ENCODE peak calls at places on chromosomes 5 and 9, in eight cellular contexts. F is heart left ventricle; O is effector memory CD4-positive, alpha-beta T cell; Y is aorta; S is hepatocyte; H is OCI-LY7; D is endodermal cell; M is left ventricle myocardium inferior. X is an unnamed sample.
A peak's percentile ranks its signal among the peaks of the same experiment; 100 is the strongest.

GRCh38 chr9:128689293-128689770 is 310 bp downstream of the SET start:
- DNase-seq in F (peak; percentile 71), O (peak; percentile 53), Y (peak; percentile 76), S (no peak), H (no peak), D (peak; percentile 81), M (peak; percentile 67), X (peak; percentile 65)

GRCh38 chr5:171484460-171484899 is 65.0 kb downstream of the FGF18 start:
- DNase-seq in F (no peak), O (peak; percentile 17), Y (no peak), S (no peak), H (peak; percentile 29), D (peak; percentile 81), M (no peak), X (no peak)

GRCh38 chr5:159965031-159965837 is 43.7 kb upstream of the TTC1 start:
- DNase-seq in F (peak; percentile 65), O (no peak), Y (peak; percentile 78), S (peak; percentile 76), H (peak; percentile 42), D (peak; percentile 90), M (peak; percentile 50), X (peak; percentile 31)

GRCh38 chr5:171310816-171311697 is 2.0 kb downstream of the TLX3 start:
- DNase-seq in F (no peak), O (no peak), Y (no peak), S (peak; percentile 45), H (no peak), D (peak; percentile 82), M (no peak), X (no peak)

GRCh38 chr9:127835930-127836586 is 18.4 kb downstream of the ENG start:
- DNase-seq in F (peak; percentile 70), O (no peak), Y (peak; percentile 90), S (peak; percentile 42), H (no peak), D (no peak), M (no peak), X (no peak)

GRCh38 chr9:113715086-113715485 is 161.0 kb upstream of the ZNF618 start:
- DNase-seq in F (no peak), O (no peak), Y (no peak), S (no peak), H (no peak), D (peak; percentile 32), M (no peak), X (no peak)

GRCh38 chr9:2127486-2127885 is 112.3 kb downstream of the SMARCA2 start:
- DNase-seq in F (no peak), O (no peak), Y (no peak), S (no peak), H (no peak), D (no peak), M (no peak), X (no peak)

GRCh38 chr9:133533878-133534277 is 626 bp upstream of the ADAMTSL2 start:
- DNase-seq in F (peak; percentile 58), O (no peak), Y (no peak), S (no peak), H (no peak), D (no peak), M (no peak), X (no peak)

GRCh38 chr5:68225911-68226563 is 10.5 kb downstream of the PIK3R1 start:
- DNase-seq in F (peak; percentile 46), O (no peak), Y (no peak), S (peak; percentile 59), H (no peak), D (no peak), M (peak; percentile 55), X (no peak)

GRCh38 chr5:141313711-141314110 is 6.9 kb downstream of the TAF7 start:
- DNase-seq in F (no peak), O (no peak), Y (no peak), S (no peak), H (no peak), D (no peak), M (no peak), X (no peak)
- H3K9me3 ChIP-seq in F (peaks cover 8% of the 10 kb centered on the region), O (peaks cover 27% of the 10 kb centered on the region), Y (peaks cover 11% of the 10 kb centered on the region), S (peaks cover 79% of the 10 kb centered on the region), H (peaks cover 37% of the 10 kb centered on the region), D (peaks cover 59% of the 10 kb centered on the region), M (peaks cover 100% of the 10 kb centered on the region), X (no peaks in the 10 kb centered on the region)

GRCh38 chr9:3526903-3527652 is 1.3 kb upstream of the RFX3 start:
- DNase-seq in F (no peak), O (no peak), Y (peak; percentile 41), S (peak; percentile 35), H (peak; percentile 79), D (peak; percentile 82), M (no peak), X (peak; percentile 15)

GRCh38 chr9:3526166-3526902 is 533 bp upstream of the RFX3 start:
- DNase-seq in F (peak; percentile 92), O (peak; percentile 84), Y (peak; percentile 92), S (peak; percentile 93), H (peak; percentile 87), D (peak; percentile 93), M (peak; percentile 92), X (peak; percentile 87)

GRCh38 chr9:3525088-3525835 is 539 bp downstream of the RFX3 start:
- DNase-seq in F (peak; percentile 52), O (no peak), Y (peak; percentile 53), S (peak; percentile 34), H (no peak), D (no peak), M (peak; percentile 22), X (no peak)

GRCh38 chr9:3527653-3527960 is 1.8 kb upstream of the RFX3 start:
- DNase-seq in F (no peak), O (no peak), Y (no peak), S (no peak), H (peak; percentile 19), D (no peak), M (no peak), X (no peak)

GRCh38 chr9:3525836-3526165 is at the start of gene RFX3:
- DNase-seq in F (peak; percentile 94), O (peak; percentile 89), Y (peak; percentile 94), S (peak; percentile 96), H (peak; percentile 92), D (peak; percentile 94), M (peak; percentile 91), X (peak; percentile 90)
- H3K4me1 ChIP-seq in F (peaks cover 22% of the 10 kb centered on the region), O (peaks cover 21% of the 10 kb centered on the region), Y (no peaks in the 10 kb centered on the region), S (peaks cover 8% of the 10 kb centered on the region), H (peaks cover 42% of the 10 kb centered on the region), D (peaks cover 5% of the 10 kb centered on the region), M (peaks cover 50% of the 10 kb centered on the region), X (peaks cover 25% of the 10 kb centered on the region)

GRCh38 chr5:10538103-10538788 is 25.6 kb upstream of the ANKRD33B start:
- DNase-seq in F (no peak), O (no peak), Y (no peak), S (no peak), H (no peak), D (no peak), M (no peak), X (no peak)

GRCh38 chr5:10536931-10537579 is 26.8 kb upstream of the ANKRD33B start:
- DNase-seq in F (no peak), O (no peak), Y (no peak), S (no peak), H (peak; percentile 28), D (no peak), M (no peak), X (no peak)

GRCh38 chr5:10537614-10538013 is 26.3 kb upstream of the ANKRD33B start:
- DNase-seq in F (no peak), O (no peak), Y (no peak), S (no peak), H (no peak), D (no peak), M (no peak), X (no peak)

GRCh38 chr5:10535237-10535530 is 28.7 kb upstream of the ANKRD33B start:
- DNase-seq in F (no peak), O (no peak), Y (no peak), S (no peak), H (no peak), D (no peak), M (no peak), X (no peak)

DNA sequence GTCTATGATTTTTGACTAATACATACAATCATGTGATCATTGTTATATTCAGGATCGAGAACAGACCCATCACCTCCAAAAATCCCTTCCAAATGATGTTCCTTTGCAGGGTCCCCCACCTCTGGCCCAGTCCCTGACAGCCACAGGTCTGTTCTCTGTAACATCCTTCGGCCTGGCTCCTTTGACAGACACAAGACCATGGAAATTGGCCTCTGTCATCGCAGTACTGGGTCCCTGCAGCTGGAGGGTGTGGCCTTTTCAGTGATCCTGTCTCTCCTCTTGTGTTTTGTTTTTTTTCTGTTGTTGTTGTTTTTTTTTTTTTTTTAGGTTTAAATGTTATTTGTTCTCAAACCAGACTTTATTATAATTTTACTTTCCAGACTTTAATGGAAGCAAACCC is 27.4 kb upstream of the ANKRD33B start:
- DNase-seq in F (no peak), O (no peak), Y (no peak), S (no peak), H (no peak), D (no peak), M (no peak), X (no peak)
- H3K4me3 ChIP-seq in F (no peak overlapping the region), O (peak overlapping the region; percentile 7), Y (no peak overlapping the region), S (no peak overlapping the region), H (peak overlapping the region; percentile 3), D (no peak overlapping the region), M (peak overlapping the region; percentile 42), X (no peak overlapping the region)

DNA sequence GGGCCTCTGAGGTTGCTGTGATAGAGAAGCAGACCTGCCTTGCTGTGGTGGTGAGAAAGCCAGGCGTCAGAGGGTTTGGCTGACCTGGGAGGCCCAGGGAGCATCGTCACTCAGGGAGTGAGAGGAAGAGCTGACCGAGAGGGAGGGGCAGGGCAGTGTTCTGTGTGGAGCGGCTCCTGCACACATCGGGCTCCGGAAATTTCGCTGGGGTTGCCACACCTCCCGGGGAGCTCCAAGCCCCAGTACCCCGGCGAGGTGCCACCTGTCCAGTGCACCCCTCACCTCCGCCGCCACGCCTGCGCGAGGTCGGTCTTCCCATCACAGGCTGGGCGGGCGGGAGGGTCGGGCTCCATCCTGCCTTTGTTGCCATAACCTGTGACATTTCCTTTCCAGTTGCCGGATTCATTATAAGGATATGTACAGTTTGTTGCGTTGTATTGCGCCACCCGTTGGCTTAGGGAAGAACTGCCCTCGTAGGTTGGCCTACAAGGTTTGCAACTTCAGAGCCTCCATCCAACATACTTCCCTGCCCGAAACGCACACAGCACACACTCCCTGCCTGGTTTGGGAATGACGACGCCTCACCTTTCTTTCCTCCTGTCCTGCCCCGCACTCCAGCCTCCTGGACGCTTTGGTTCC is 223.2 kb downstream of the CACNA1B start:
- DNase-seq in F (no peak), O (no peak), Y (no peak), S (no peak), H (peak; percentile 2), D (peak; percentile 67), M (no peak), X (peak; percentile 9)
- H3K9me3 ChIP-seq in F (no peaks in the 10 kb centered on the region), O (no peaks in the 10 kb centered on the region), Y (no peaks in the 10 kb centered on the region), S (no peaks in the 10 kb centered on the region), H (no peaks in the 10 kb centered on the region), D (peaks cover 19% of the 10 kb centered on the region), M (no peaks in the 10 kb centered on the region), X (no peaks in the 10 kb centered on the region)

DNA sequence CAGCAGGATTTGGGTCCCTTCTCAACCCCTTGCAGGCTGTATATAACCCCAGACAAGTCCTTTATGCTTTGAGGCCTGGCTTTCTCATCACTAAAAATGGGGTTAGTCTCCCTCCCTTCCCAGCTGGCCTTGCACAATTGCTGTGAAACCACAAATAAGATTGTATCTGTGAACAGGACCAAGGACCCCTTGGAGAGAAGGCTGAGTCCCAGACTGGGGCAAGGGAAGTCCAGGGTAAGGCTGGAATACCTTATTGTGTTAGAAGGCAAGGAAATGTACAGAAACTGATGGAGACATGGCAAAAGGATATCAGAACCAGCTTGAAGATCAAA is 11.4 kb downstream of the MACROH2A1 start:
- DNase-seq in F (no peak), O (no peak), Y (no peak), S (no peak), H (no peak), D (no peak), M (no peak), X (no peak)
- H3K4me1 ChIP-seq in F (peaks cover 97% of the 10 kb centered on the region), O (no peaks in the 10 kb centered on the region), Y (peaks cover 3% of the 10 kb centered on the region), S (peaks cover 33% of the 10 kb centered on the region), H (no peaks in the 10 kb centered on the region), D (peaks cover 4% of the 10 kb centered on the region), M (peaks cover 99% of the 10 kb centered on the region), X (no peaks in the 10 kb centered on the region)

GRCh38 chr9:4423207-4423610 is 67.1 kb upstream of the SLC1A1 start:
- DNase-seq in F (no peak), O (no peak), Y (no peak), S (peak; percentile 41), H (no peak), D (peak; percentile 71), M (no peak), X (no peak)
- H3K4me3 ChIP-seq in F (no peak overlapping the region), O (no peak overlapping the region), Y (no peak overlapping the region), S (no peak overlapping the region), H (no peak overlapping the region), D (no peak overlapping the region), M (no peak overlapping the region), X (no peak overlapping the region)

X was measured in body of pancreas.